ENCODE peak calls at places on chromosomes 1 and 21, in seven cellular contexts. X is T47D, C is SK-N-SH, R is K562, W is HepG2, D is GM12878, B is H1. M is an unnamed sample.

GRCh38 chr1:14850563-14850962 is 252.1 kb downstream of the KAZN start:
- DNase-seq in X (peak), C (no peak), R (peak), W (no peak), D (no peak), B (no peak), M (peak)

GRCh38 chr1:228351850-228352249 is 54.8 kb downstream of the TRIM11 start:
- DNase-seq in X (no peak), C (no peak), R (no peak), W (no peak), D (no peak), B (no peak), M (no peak)

GRCh38 chr1:20633190-20634064 is at the start of gene PINK1:
- DNase-seq in X (peak), C (peak), R (peak), W (peak), D (no peak), B (peak), M (peak)

GRCh38 chr1:29901618-29902017 is 665.3 kb downstream of the PTPRU start:
- DNase-seq in X (no peak), C (no peak), R (no peak), W (no peak), D (no peak), B (no peak), M (no peak)

GRCh38 chr1:64733576-64734288 is 11.1 kb upstream of the RAVER2 start:
- DNase-seq in X (no peak), C (no peak), R (no peak), W (no peak), D (no peak), B (no peak), M (no peak)

GRCh38 chr1:205348559-205349477 is 7.9 kb downstream of the KLHDC8A start:
- DNase-seq in X (no peak), C (no peak), R (no peak), W (no peak), D (no peak), B (no peak), M (no peak)

GRCh38 chr1:223771814-223772770 is 59.8 kb downstream of the CAPN2 start:
- DNase-seq in X (no peak), C (no peak), R (peak), W (no peak), D (no peak), B (no peak), M (peak)

GRCh38 chr1:42737257-42737656 is 2.8 kb downstream of the CLDN19 start:
- DNase-seq in X (peak), C (no peak), R (no peak), W (no peak), D (peak), B (no peak), M (no peak)

GRCh38 chr1:44505210-44505993 is 100.3 kb downstream of the RNF220 start:
- DNase-seq in X (no peak), C (no peak), R (no peak), W (no peak), D (no peak), B (no peak), M (no peak)

GRCh38 chr1:55816456-55816794 is 601.3 kb upstream of the USP24 start:
- DNase-seq in X (no peak), C (no peak), R (no peak), W (no peak), D (peak), B (no peak), M (no peak)

DNA sequence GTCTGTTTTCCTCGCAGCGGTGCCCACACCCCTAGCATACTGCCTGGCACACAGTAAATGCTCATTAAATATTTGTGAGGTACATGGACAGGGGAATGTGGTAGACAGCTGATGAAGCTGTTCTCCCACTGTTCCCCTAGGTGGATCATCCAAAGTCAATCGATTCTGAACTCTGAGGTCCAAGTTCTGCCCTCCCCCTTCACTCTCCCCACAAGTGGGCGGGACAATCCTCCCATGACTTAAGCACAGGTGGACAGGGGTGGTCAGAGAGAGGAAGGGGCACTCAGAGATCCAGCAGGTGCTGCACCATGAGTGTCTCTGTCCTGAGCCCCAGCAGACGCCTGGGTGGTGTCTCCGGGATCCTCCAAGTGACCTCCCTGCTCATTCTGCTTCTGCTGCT is at the start of gene CYP4A22:
- DNase-seq in X (no peak), C (no peak), R (no peak), W (no peak), D (no peak), B (no peak), M (no peak)
- TF ChIP-seq JUND in X (no peak), C (no peak), R (no peak), W (no peak), D (no peak), B (no peak), M (no peak)

DNA sequence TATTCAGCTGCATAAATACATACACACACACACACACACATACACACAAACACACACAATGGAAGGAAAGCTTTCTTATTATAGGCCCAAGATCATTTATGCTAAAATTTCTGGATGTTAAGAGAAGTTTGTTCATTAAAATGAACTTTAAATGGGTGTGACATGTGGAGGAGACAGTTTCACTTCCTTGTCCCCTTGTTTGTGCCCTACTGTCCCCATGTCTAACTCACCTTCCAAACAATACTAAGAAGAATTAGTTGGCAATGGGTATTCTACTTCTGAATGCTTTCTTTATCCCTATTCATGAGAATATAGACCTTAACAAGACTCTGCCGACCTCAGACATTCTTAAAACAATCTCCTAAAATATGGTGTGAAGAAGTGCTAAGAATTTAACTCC is 63.5 kb upstream of the NRIP1 start:
- DNase-seq in X (no peak), C (no peak), R (no peak), W (no peak), D (no peak), B (no peak), M (no peak)
- TF ChIP-seq JUND in X (no peak), C (no peak), R (no peak), W (no peak), D (no peak), B (no peak), M (no peak)

GRCh38 chr1:47754221-47754620 is 243.0 kb downstream of the TRABD2B start:
- DNase-seq in X (no peak), C (no peak), R (no peak), W (no peak), D (no peak), B (no peak), M (no peak)

GRCh38 chr1:47752048-47752451 is 245.1 kb downstream of the TRABD2B start:
- DNase-seq in X (peak), C (no peak), R (no peak), W (no peak), D (no peak), B (no peak), M (no peak)

GRCh38 chr1:47752560-47752959 is 244.6 kb downstream of the TRABD2B start:
- DNase-seq in X (no peak), C (no peak), R (no peak), W (no peak), D (no peak), B (no peak), M (no peak)

GRCh38 chr1:47753808-47754207 is 243.4 kb downstream of the TRABD2B start:
- DNase-seq in X (no peak), C (no peak), R (no peak), W (no peak), D (no peak), B (no peak), M (no peak)

GRCh38 chr1:47751188-47751587 is 246.0 kb downstream of the TRABD2B start:
- DNase-seq in X (peak), C (no peak), R (no peak), W (no peak), D (no peak), B (no peak), M (peak)
- TF ChIP-seq JUND in X (no peak), C (no peak), R (peak), W (no peak), D (no peak), B (no peak), M (no peak)

DNA sequence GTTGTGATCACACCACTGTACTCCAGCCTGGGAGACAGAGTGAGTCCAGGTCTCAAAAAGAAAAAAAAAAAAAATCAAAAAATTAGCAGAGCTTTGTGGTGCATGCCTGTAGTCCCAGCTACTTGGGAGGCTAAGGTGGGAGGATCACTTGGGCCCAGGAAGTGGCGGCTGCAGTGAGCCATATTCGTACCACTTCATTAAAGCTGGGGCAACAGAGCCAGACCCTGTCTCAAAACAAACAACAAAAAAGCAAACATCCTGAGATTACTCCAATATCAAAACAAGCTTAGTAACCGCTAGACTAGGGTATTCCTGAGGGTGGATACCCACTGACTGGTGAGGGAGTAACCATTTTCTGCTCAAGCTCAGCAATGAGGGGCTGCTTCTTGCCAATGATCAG is 12.9 kb upstream of the THRAP3 start:
- DNase-seq in X (no peak), C (no peak), R (no peak), W (no peak), D (no peak), B (no peak), M (no peak)
- TF ChIP-seq JUND in X (no peak), C (no peak), R (no peak), W (no peak), D (no peak), B (no peak), M (no peak)

M was measured in HCT116.